ENCODE peak calls at places on chromosomes 3 and 15, in six cellular contexts. Y, D, X, R, C and M are unnamed samples.

GRCh38 chr15:51799174-51799907 is 30.1 kb upstream of the TMOD3 start:
- DNase-seq in C (no peak), Y (no peak), D (peak), X (no peak), R (no peak), M (no peak)

GRCh38 chr3:71441217-71441924 is 142.2 kb downstream of the FOXP1 start:
- DNase-seq in X (no peak), C (no peak), R (no peak), D (no peak), Y (no peak), M (no peak)

GRCh38 chr15:92288755-92289154 is 104.9 kb upstream of the ST8SIA2 start:
- DNase-seq in C (no peak), D (no peak), X (no peak), R (no peak), Y (no peak), M (no peak)

GRCh38 chr15:80934761-80935221 is 54.8 kb downstream of the MESD start:
- DNase-seq in Y (no peak), X (peak), C (no peak), R (no peak), D (no peak), M (no peak)

GRCh38 chr3:149162007-149162406 is 32.6 kb downstream of the HPS3 start:
- DNase-seq in Y (no peak), C (no peak), X (no peak), D (no peak), R (no peak), M (no peak)

GRCh38 chr3:138408751-138409161 is 25.7 kb upstream of the ESYT3 start:
- DNase-seq in Y (no peak), X (no peak), C (no peak), D (no peak), R (no peak), M (no peak)

GRCh38 chr15:34039506-34040123 is 611 bp upstream of the AVEN start:
- DNase-seq in C (peak), R (no peak), D (no peak), Y (no peak), X (no peak), M (no peak)

GRCh38 chr3:130341388-130341787 is 4.1 kb upstream of the COL6A5 start:
- DNase-seq in X (no peak), Y (no peak), D (no peak), C (no peak), R (peak), M (no peak)

GRCh38 chr3:188156051-188156450 is 2.1 kb downstream of the LPP start:
- DNase-seq in Y (no peak), R (no peak), X (no peak), C (no peak), D (no peak), M (no peak)

GRCh38 chr15:101439285-101439919 is 50.1 kb downstream of the PCSK6 start:
- DNase-seq in R (peak), C (no peak), Y (no peak), D (no peak), X (no peak), M (no peak)

GRCh38 chr15:97598353-97598798 is 362.1 kb upstream of the ARRDC4 start:
- DNase-seq in C (no peak), D (no peak), X (no peak), Y (no peak), R (no peak), M (no peak)

GRCh38 chr3:33218072-33218445 is 551 bp downstream of the SUSD5 start:
- DNase-seq in Y (no peak), D (no peak), X (no peak), R (no peak), C (no peak), M (no peak)

DNA sequence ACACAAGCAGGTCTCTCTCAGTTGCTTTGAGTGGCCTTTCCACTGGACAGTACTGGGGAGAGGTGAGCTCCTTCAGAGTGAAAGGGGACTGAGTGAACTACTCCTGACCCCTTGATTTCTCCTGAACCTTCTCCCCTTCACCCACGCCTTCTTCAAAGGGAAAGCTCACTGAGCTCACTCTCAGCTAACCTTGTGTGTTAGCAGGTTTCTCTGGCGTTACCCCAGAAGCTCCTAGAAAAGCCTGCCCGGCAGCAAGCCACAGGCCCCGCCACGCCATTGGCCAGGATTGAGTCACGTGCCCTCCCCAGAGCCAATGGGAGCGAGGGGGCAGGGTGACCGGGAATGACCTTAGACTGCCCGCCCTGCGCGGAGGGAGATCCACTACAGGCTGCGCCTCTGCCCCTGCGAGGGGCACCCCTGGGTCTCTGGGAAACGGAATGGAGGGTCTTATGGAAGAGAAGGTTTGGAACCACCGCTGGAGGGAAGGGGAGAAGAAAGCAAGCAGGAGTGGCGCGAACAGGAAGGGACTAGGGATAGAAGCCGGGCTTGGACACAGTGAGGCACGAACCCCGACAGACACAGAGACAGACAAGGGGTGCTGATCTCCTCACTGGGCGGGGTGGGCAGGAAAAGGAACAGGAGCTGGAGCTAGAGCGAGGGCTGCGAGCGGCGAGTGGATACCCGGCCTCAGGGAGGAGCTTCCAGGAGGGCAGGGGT is 17.4 kb upstream of the CLK3 start:
- DNase-seq in C (peak), Y (peak), D (peak), X (peak), R (no peak), M (peak)
- TF ChIP-seq CTCF in C (no peak), Y (no peak), D (no peak), X (no peak), R (no peak), M (no peak)

DNA sequence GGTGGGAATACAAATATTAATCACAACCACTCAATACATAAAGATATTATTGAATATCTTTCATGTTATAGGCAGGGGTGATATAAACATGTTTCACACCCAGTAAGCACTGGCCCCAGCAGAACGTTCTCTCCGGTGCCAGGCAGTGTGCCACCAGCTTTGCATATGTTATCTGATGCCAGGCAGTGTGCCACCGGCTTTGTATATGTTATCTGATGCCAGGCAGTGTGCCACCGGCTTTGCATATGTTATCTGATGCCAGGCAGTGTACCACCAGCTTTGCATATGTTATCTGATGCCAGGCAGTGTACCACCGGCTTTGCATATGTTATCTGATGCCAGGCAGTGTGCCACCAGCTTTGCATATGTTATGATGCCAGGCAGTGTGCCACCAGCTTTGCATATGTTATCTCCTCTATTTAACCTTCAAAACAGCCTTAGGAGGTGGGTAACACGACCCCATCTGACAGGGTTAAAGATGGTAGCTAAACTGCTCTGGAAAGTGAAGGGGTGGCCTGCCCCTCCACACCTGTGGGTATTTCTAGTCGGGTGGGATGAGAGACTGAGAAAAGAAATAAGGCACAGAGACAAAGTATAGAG is 6.9 kb downstream of the MUC20 start:
- DNase-seq in R (no peak), X (no peak), D (no peak), Y (no peak), C (no peak), M (no peak)
- TF ChIP-seq CTCF in R (no peak), X (no peak), D (no peak), Y (no peak), C (no peak), M (no peak)

DNA sequence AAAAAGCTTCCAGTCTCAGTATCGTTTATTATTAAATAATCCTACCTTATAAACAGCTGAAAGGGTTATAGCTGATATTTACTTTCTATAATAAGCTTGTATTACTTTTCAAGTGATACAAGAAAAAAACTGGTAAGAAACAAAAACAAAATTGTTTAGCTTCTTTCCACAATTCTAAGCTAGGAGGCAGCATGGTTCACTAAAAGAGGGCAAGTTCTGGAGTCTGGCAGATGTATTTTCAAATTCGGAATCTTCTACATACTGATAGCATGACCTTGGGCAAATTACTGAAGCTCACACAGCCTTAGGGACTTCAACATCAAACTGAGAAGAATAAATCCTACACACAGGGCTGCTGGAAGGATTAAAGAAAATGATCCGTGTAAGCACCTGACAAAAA is 15.4 kb downstream of the C15orf62 start:
- DNase-seq in R (peak), Y (no peak), D (no peak), C (no peak), X (no peak), M (no peak)
- TF ChIP-seq CTCF in R (peak), Y (no peak), D (no peak), C (no peak), X (no peak), M (no peak)

GRCh38 chr15:70121656-70122297 is 24.1 kb upstream of the TLE3 start:
- DNase-seq in Y (peak), R (peak), C (no peak), X (no peak), D (no peak), M (no peak)
- TF ChIP-seq CTCF in Y (no peak), R (peak), C (no peak), X (no peak), D (peak), M (no peak)

DNA sequence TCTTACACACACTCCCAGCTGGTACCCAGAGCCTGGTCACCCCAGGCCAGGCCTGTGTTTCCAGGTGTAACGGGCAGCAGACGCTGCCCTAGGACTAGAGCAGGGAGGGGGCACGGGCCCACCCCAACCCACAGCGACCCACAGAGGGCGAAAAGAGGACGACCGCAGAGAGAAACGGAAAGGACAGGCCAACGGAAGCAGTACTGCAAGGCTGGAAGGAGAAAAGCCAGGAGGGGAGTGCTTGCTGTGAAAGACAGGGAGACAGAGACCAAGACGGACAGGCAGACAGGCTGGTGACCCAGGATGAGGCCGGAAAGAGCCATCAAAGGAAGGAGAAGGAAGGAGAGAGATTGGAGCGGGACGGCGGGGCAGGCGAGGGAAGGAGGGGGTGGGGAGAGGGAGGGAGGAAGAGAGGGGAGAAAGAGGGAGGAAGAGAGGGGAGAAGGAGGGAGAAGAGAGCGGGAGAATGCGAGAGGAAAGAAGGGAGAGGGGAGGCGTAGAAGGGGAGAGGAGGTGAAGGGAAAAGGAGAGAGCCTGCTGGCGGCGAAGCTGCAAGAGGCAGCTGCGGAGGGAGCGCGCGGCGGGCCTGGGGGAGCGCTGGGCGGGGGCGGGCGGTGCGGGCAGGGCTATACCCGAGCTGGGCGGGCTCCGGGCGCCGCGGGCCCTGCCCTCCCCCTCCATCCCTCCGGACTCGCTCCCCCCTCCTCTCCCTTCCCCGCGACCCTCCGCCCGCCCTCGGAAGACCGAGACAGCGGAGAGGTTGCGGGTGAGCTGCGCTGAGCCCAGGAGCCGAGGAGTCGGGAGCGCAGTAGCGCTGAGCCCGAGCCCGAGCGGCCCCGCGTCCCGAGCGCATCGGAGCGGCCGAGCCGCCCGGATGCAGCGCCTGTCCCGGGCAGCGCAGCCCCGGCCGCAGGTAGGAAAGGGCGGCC is at the start of gene SLC6A1:
- DNase-seq in R (no peak), C (no peak), X (peak), Y (no peak), D (peak), M (no peak)
- TF ChIP-seq CTCF in R (no peak), C (no peak), X (no peak), Y (no peak), D (peak), M (peak)

DNA sequence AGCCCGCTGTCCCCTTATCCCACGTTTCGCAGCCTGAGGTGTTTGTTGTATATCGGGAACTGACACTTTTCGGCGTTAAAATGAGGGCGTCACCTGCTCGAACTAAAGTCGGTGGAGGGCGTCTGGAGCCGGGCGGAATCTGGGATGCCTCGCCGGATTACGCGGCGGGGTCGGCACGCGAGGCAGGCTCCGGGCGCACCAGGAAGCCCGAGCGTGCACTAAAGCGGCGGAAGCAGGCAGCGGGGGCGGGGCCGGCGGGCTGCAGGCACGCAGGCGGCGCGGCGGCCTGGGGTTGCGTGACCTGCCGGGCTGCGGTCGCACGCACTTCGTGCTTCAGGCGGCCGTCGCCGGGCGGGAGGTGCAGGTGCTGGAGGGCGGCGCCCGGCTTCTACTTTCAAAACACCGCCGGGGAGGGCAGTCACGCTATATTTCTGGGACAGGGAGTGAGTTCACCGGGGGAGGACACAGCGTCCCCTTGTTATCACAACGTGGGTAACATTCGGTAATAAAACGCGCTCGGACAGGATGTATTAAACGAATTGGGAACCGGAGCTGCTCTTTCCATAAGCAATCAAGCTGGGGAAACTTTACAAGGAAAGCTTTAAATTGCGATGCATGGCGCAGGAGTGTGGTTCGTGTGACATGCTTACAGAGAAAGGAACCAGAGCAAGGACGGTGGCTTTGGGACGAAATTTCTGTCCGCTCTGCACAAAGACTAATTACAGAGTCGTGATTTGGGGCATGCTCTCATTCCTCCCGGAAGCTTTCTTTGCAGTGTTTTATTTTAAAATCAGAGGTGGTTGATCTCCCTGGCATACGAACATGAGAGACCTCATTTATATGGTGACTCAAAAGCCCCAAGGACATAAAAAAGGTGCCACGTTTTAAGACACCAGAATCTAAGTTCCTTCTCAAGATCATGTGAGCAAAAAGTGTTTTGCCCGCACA is 9.1 kb upstream of the LEKR1 start:
- DNase-seq in C (peak), D (peak), R (peak), Y (peak), X (peak), M (peak)
- TF ChIP-seq CTCF in C (no peak), D (no peak), R (peak), Y (no peak), X (no peak), M (no peak)